ENCODE peak calls at places on chromosomes 11 and 22, in five cellular contexts. One of them, this sample, is unnamed. For H3K4me1, the result is how much of the 10 kb centered on the place peaks cover.

GRCh38 chr11:17972987-17973386 is 39.9 kb downstream of the SERGEF start:
- DNase-seq in neural progenitor cell: peak
- DNase-seq in CD8-positive, alpha-beta memory T cell: no peak
- DNase-seq in CD4-positive, alpha-beta memory T cell: no peak
- DNase-seq in thoracic aorta: no peak
- DNase-seq in this sample: no peak

GRCh38 chr11:61556621-61557020 is 24.3 kb downstream of the SYT7 start:
- DNase-seq in thoracic aorta: no peak
- DNase-seq in CD8-positive, alpha-beta memory T cell: no peak
- DNase-seq in CD4-positive, alpha-beta memory T cell: no peak
- DNase-seq in neural progenitor cell: no peak
- DNase-seq in this sample: no peak

GRCh38 chr11:64244107-64244506 is 2.6 kb downstream of the PPP1R14B start:
- DNase-seq in neural progenitor cell: no peak
- DNase-seq in CD4-positive, alpha-beta memory T cell: no peak
- DNase-seq in CD8-positive, alpha-beta memory T cell: no peak
- DNase-seq in thoracic aorta: no peak
- DNase-seq in this sample: no peak

GRCh38 chr22:44108076-44108475 is 72.6 kb upstream of the PARVG start:
- DNase-seq in thoracic aorta: no peak
- DNase-seq in CD4-positive, alpha-beta memory T cell: no peak
- DNase-seq in neural progenitor cell: peak
- DNase-seq in CD8-positive, alpha-beta memory T cell: no peak
- DNase-seq in this sample: no peak

GRCh38 chr11:68966894-68967780 is 13.6 kb downstream of the MRGPRD start:
- DNase-seq in CD8-positive, alpha-beta memory T cell: no peak
- DNase-seq in thoracic aorta: no peak
- DNase-seq in neural progenitor cell: no peak
- DNase-seq in CD4-positive, alpha-beta memory T cell: no peak
- DNase-seq in this sample: no peak

GRCh38 chr11:111303476-111303875 is 5.1 kb downstream of the POU2AF3 start:
- DNase-seq in thoracic aorta: no peak
- DNase-seq in neural progenitor cell: no peak
- DNase-seq in CD4-positive, alpha-beta memory T cell: no peak
- DNase-seq in CD8-positive, alpha-beta memory T cell: no peak
- DNase-seq in this sample: peak

GRCh38 chr11:14642453-14642852 is 1.2 kb upstream of the PDE3B start:
- DNase-seq in CD8-positive, alpha-beta memory T cell: no peak
- DNase-seq in neural progenitor cell: no peak
- DNase-seq in thoracic aorta: no peak
- DNase-seq in CD4-positive, alpha-beta memory T cell: no peak
- DNase-seq in this sample: no peak

GRCh38 chr11:19670030-19670761 is 42.4 kb upstream of the NAV2 start:
- DNase-seq in CD4-positive, alpha-beta memory T cell: no peak
- DNase-seq in CD8-positive, alpha-beta memory T cell: no peak
- DNase-seq in thoracic aorta: no peak
- DNase-seq in neural progenitor cell: peak
- DNase-seq in this sample: no peak

GRCh38 chr11:96168623-96169022 is 174.4 kb downstream of the MAML2 start:
- DNase-seq in CD8-positive, alpha-beta memory T cell: no peak
- DNase-seq in thoracic aorta: no peak
- DNase-seq in CD4-positive, alpha-beta memory T cell: no peak
- DNase-seq in neural progenitor cell: no peak
- DNase-seq in this sample: no peak

GRCh38 chr11:76462317-76462716 is 17.5 kb downstream of the EMSY start:
- DNase-seq in CD8-positive, alpha-beta memory T cell: no peak
- DNase-seq in CD4-positive, alpha-beta memory T cell: no peak
- DNase-seq in thoracic aorta: no peak
- DNase-seq in neural progenitor cell: no peak
- DNase-seq in this sample: no peak

GRCh38 chr22:44609589-44609988 is 92.4 kb upstream of the PRR5 start:
- DNase-seq in neural progenitor cell: no peak
- DNase-seq in thoracic aorta: no peak
- DNase-seq in CD8-positive, alpha-beta memory T cell: no peak
- DNase-seq in CD4-positive, alpha-beta memory T cell: no peak
- DNase-seq in this sample: no peak

GRCh38 chr11:116199182-116199581 is 573.6 kb downstream of the BUD13 start:
- DNase-seq in thoracic aorta: no peak
- DNase-seq in CD8-positive, alpha-beta memory T cell: no peak
- DNase-seq in neural progenitor cell: no peak
- DNase-seq in CD4-positive, alpha-beta memory T cell: no peak
- DNase-seq in this sample: no peak

GRCh38 chr11:32176223-32176811 is 85.4 kb downstream of the RCN1 start:
- DNase-seq in neural progenitor cell: peak
- DNase-seq in CD8-positive, alpha-beta memory T cell: peak
- DNase-seq in CD4-positive, alpha-beta memory T cell: peak
- DNase-seq in thoracic aorta: peak
- DNase-seq in this sample: peak

GRCh38 chr22:44638966-44639739 is 62.9 kb upstream of the PRR5 start:
- DNase-seq in thoracic aorta: no peak
- DNase-seq in CD8-positive, alpha-beta memory T cell: no peak
- DNase-seq in CD4-positive, alpha-beta memory T cell: no peak
- DNase-seq in neural progenitor cell: no peak
- DNase-seq in this sample: no peak

GRCh38 chr11:46222485-46223251 is 54.8 kb upstream of the CREB3L1 start:
- DNase-seq in neural progenitor cell: no peak
- DNase-seq in CD8-positive, alpha-beta memory T cell: no peak
- DNase-seq in CD4-positive, alpha-beta memory T cell: no peak
- DNase-seq in thoracic aorta: no peak
- DNase-seq in this sample: no peak

GRCh38 chr11:105968021-105968697 is 53.9 kb downstream of the MSANTD4 start:
- DNase-seq in thoracic aorta: no peak
- DNase-seq in CD4-positive, alpha-beta memory T cell: no peak
- DNase-seq in neural progenitor cell: no peak
- DNase-seq in CD8-positive, alpha-beta memory T cell: no peak
- DNase-seq in this sample: no peak

GRCh38 chr11:106386519-106386918 is 309.1 kb downstream of the AASDHPPT start:
- DNase-seq in CD4-positive, alpha-beta memory T cell: no peak
- DNase-seq in neural progenitor cell: no peak
- DNase-seq in CD8-positive, alpha-beta memory T cell: no peak
- DNase-seq in thoracic aorta: no peak
- DNase-seq in this sample: no peak

GRCh38 chr11:95849087-95849825 is 59.0 kb downstream of the CEP57 start:
- DNase-seq in CD8-positive, alpha-beta memory T cell: no peak
- DNase-seq in CD4-positive, alpha-beta memory T cell: no peak
- DNase-seq in neural progenitor cell: peak
- DNase-seq in thoracic aorta: no peak
- DNase-seq in this sample: no peak

GRCh38 chr11:34313099-34313517 is 44.7 kb downstream of the ABTB2 start:
- DNase-seq in CD8-positive, alpha-beta memory T cell: no peak
- DNase-seq in CD4-positive, alpha-beta memory T cell: peak
- DNase-seq in thoracic aorta: no peak
- DNase-seq in neural progenitor cell: no peak
- DNase-seq in this sample: no peak

GRCh38 chr11:299081-299891 is at the start of gene IFITM5:
- DNase-seq in neural progenitor cell: no peak
- DNase-seq in CD8-positive, alpha-beta memory T cell: no peak
- DNase-seq in thoracic aorta: no peak
- DNase-seq in CD4-positive, alpha-beta memory T cell: no peak
- DNase-seq in this sample: no peak

GRCh38 chr11:108766596-108767173 is 101.8 kb downstream of the DDX10 start:
- DNase-seq in CD8-positive, alpha-beta memory T cell: no peak
- DNase-seq in neural progenitor cell: no peak
- DNase-seq in thoracic aorta: no peak
- DNase-seq in CD4-positive, alpha-beta memory T cell: no peak
- DNase-seq in this sample: no peak

GRCh38 chr11:91373497-91373896 is 851.1 kb upstream of the FAT3 start:
- DNase-seq in CD8-positive, alpha-beta memory T cell: no peak
- DNase-seq in thoracic aorta: no peak
- DNase-seq in CD4-positive, alpha-beta memory T cell: no peak
- DNase-seq in neural progenitor cell: peak
- DNase-seq in this sample: no peak

GRCh38 chr11:122340607-122341006 is 224.6 kb upstream of the BLID start:
- DNase-seq in neural progenitor cell: no peak
- DNase-seq in thoracic aorta: no peak
- DNase-seq in CD4-positive, alpha-beta memory T cell: no peak
- DNase-seq in CD8-positive, alpha-beta memory T cell: no peak
- DNase-seq in this sample: no peak
- H3K4me1 ChIP-seq in neural progenitor cell: under half
- H3K4me1 ChIP-seq in thoracic aorta: under half
- H3K4me1 ChIP-seq in CD4-positive, alpha-beta memory T cell: under half
- H3K4me1 ChIP-seq in CD8-positive, alpha-beta memory T cell: under half
- H3K4me1 ChIP-seq in this sample: under half

DNA sequence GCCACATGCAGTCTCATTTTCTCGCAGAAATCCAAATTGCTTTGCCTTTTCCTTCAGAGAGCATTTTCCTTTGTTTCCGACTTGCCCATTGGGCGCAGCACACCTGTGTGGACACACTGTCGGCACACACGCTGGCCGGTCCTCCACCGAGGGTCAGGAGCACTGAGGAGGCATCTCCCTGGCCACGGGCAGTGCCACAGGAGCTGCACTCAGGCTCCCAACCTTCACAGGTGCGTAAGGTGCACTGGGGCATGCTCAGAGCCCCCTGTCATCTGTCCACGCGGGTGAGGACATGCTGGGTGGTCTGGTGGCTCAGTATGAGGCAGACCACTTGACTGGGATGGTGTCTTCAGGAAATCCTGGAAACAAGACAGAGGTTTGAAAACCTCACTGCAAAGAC is 779.1 kb downstream of the BRD1 start:
- DNase-seq in neural progenitor cell: no peak
- DNase-seq in CD8-positive, alpha-beta memory T cell: no peak
- DNase-seq in CD4-positive, alpha-beta memory T cell: no peak
- DNase-seq in thoracic aorta: no peak
- DNase-seq in this sample: no peak
- H3K4me1 ChIP-seq in neural progenitor cell: under half
- H3K4me1 ChIP-seq in CD8-positive, alpha-beta memory T cell: under half
- H3K4me1 ChIP-seq in CD4-positive, alpha-beta memory T cell: under half
- H3K4me1 ChIP-seq in thoracic aorta: under half
- H3K4me1 ChIP-seq in this sample: under half

GRCh38 chr11:47944555-47945128 is 35.7 kb upstream of the PTPRJ start:
- DNase-seq in thoracic aorta: no peak
- DNase-seq in CD8-positive, alpha-beta memory T cell: no peak
- DNase-seq in neural progenitor cell: no peak
- DNase-seq in CD4-positive, alpha-beta memory T cell: no peak
- DNase-seq in this sample: no peak

GRCh38 chr11:47946682-47947575 is 33.4 kb upstream of the PTPRJ start:
- DNase-seq in thoracic aorta: peak
- DNase-seq in CD4-positive, alpha-beta memory T cell: no peak
- DNase-seq in CD8-positive, alpha-beta memory T cell: no peak
- DNase-seq in neural progenitor cell: no peak
- DNase-seq in this sample: peak

GRCh38 chr11:47943721-47944554 is 36.4 kb upstream of the PTPRJ start:
- DNase-seq in thoracic aorta: no peak
- DNase-seq in CD8-positive, alpha-beta memory T cell: no peak
- DNase-seq in neural progenitor cell: peak
- DNase-seq in CD4-positive, alpha-beta memory T cell: no peak
- DNase-seq in this sample: no peak

GRCh38 chr11:47950396-47950795 is 30.0 kb upstream of the PTPRJ start:
- DNase-seq in CD4-positive, alpha-beta memory T cell: peak
- DNase-seq in neural progenitor cell: no peak
- DNase-seq in CD8-positive, alpha-beta memory T cell: peak
- DNase-seq in thoracic aorta: no peak
- DNase-seq in this sample: no peak

DNA sequence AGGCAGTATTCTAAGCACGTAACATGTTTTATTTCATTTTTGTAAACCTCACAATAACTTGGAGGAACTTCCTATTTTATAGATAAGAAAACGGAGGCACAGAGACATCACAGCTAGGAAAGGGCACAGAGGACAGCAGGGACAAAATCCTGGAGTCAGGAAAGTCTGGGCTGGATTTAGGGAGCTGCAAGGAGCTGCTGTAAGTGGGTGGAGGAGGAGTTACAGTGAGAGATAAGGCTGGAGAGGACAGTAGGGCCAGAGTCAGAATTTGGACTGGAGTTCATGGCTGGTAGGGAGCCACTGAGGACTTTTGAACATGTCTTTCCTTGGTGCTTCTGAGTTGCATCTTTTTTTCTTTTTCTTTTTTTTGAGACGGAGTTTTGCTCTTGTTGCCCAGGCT is 32.2 kb upstream of the PTPRJ start:
- DNase-seq in thoracic aorta: no peak
- DNase-seq in neural progenitor cell: no peak
- DNase-seq in CD4-positive, alpha-beta memory T cell: no peak
- DNase-seq in CD8-positive, alpha-beta memory T cell: no peak
- DNase-seq in this sample: no peak
- H3K4me1 ChIP-seq in thoracic aorta: under half
- H3K4me1 ChIP-seq in neural progenitor cell: under half
- H3K4me1 ChIP-seq in CD4-positive, alpha-beta memory T cell: under half
- H3K4me1 ChIP-seq in CD8-positive, alpha-beta memory T cell: under half
- H3K4me1 ChIP-seq in this sample: half or more

GRCh38 chr22:23219787-23220484 is 39.6 kb downstream of the BCR start:
- DNase-seq in thoracic aorta: no peak
- DNase-seq in CD8-positive, alpha-beta memory T cell: no peak
- DNase-seq in neural progenitor cell: no peak
- DNase-seq in CD4-positive, alpha-beta memory T cell: peak
- DNase-seq in this sample: peak

GRCh38 chr22:23217171-23218052 is 37.1 kb downstream of the BCR start:
- DNase-seq in CD4-positive, alpha-beta memory T cell: no peak
- DNase-seq in thoracic aorta: no peak
- DNase-seq in CD8-positive, alpha-beta memory T cell: no peak
- DNase-seq in neural progenitor cell: no peak
- DNase-seq in this sample: no peak

GRCh38 chr22:23219317-23219716 is 39.0 kb downstream of the BCR start:
- DNase-seq in neural progenitor cell: no peak
- DNase-seq in CD4-positive, alpha-beta memory T cell: no peak
- DNase-seq in thoracic aorta: no peak
- DNase-seq in CD8-positive, alpha-beta memory T cell: no peak
- DNase-seq in this sample: no peak

GRCh38 chr22:23218867-23219251 is 38.5 kb downstream of the BCR start:
- DNase-seq in CD4-positive, alpha-beta memory T cell: no peak
- DNase-seq in neural progenitor cell: peak
- DNase-seq in CD8-positive, alpha-beta memory T cell: no peak
- DNase-seq in thoracic aorta: no peak
- DNase-seq in this sample: peak

DNA sequence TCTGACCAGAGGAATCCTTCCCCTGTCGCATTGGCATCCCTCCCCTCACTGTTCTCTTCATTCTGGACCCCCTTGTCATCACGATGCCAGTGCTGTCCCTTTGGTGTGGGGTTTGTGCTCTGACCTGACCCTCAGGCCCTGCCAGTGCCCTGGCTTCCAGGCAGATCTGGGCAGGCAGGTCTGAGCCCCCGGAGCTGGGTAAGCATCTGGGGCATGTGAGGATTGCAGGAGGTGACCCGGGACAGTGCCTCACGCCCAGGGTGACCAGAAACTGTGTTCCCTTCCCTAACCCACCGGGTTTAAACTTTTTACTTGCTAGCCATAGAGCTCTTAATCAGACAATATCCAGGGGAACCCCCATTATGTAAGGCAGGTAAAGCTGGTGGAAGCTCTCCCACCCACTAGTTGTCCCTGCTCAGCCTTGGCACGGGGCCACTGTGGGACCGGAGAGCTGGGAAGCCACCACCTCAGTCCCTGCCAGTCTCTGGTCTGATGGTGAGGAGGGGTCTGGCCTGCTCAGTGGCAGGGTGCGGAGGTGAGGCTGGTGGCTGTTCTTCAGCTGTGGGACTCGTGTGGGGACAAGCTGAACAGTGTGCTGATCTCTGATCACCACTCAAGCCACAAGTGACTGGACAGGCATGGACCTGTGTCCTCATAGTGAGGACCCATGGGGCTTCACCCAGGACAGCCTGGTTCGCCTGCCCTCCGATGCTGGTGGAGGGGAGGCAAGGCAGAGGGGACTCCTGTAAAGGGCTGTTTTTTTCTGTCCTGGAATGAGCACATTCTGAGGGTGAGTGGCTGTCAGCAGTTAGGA is 38.0 kb downstream of the BCR start:
- DNase-seq in CD4-positive, alpha-beta memory T cell: no peak
- DNase-seq in thoracic aorta: no peak
- DNase-seq in neural progenitor cell: no peak
- DNase-seq in CD8-positive, alpha-beta memory T cell: no peak
- DNase-seq in this sample: no peak
- H3K4me1 ChIP-seq in CD4-positive, alpha-beta memory T cell: half or more
- H3K4me1 ChIP-seq in thoracic aorta: half or more
- H3K4me1 ChIP-seq in neural progenitor cell: under half
- H3K4me1 ChIP-seq in CD8-positive, alpha-beta memory T cell: half or more
- H3K4me1 ChIP-seq in this sample: half or more

This sample was measured in left lung.